ENCODE peak calls at places on chromosomes 2 and 18, in four cellular contexts. I is body of pancreas; L is stimulated activated CD4-positive, alpha-beta T cell treated with anti-CD3 and anti-CD28 coated beads, Interleukin-4, amount 100 ng/mL, for 4 hours; C is activated naive CD4-positive, alpha-beta T cell treated with Interleukin-2 at 50 U/mL for 16 hours. T is an unnamed sample.
A peak's percentile ranks its signal among the peaks of the same experiment; 100 is the strongest.

GRCh38 chr2:11248-11941 is 34.9 kb downstream of the FAM110C start:
- DNase-seq in C (peak; percentile 66), I (peak; percentile 76), L (peak; percentile 45), T (peak; percentile 88)

GRCh38 chr2:237495521-237496117 is 8.6 kb downstream of the MLPH start:
- DNase-seq in I (no peak), L (no peak), C (no peak), T (peak; percentile 59)

GRCh38 chr18:53947092-53947640 is 277.3 kb downstream of the MBD2 start:
- DNase-seq in L (no peak), C (no peak), I (no peak), T (no peak)

GRCh38 chr18:77635441-77635840 is 385.8 kb downstream of the GALR1 start:
- DNase-seq in C (no peak), L (no peak), I (peak; percentile 29), T (no peak)

GRCh38 chr2:207879536-207879935 is 109.8 kb upstream of the FZD5 start:
- DNase-seq in C (no peak), L (no peak), I (no peak), T (no peak)

GRCh38 chr2:182321096-182321495 is 105.7 kb downstream of the PDE1A start:
- DNase-seq in I (no peak), L (no peak), C (no peak), T (no peak)

GRCh38 chr18:76064998-76065397 is 430.0 kb downstream of the ZNF516 start:
- DNase-seq in C (no peak), I (no peak), L (no peak), T (no peak)

GRCh38 chr2:65053199-65053598 is 3.0 kb upstream of the CEP68 start:
- DNase-seq in C (no peak), I (peak; percentile 37), L (no peak), T (no peak)

GRCh38 chr2:9819551-9819950 is 23.7 kb upstream of the TAF1B start:
- DNase-seq in C (no peak), L (no peak), I (no peak), T (no peak)

GRCh38 chr2:10136187-10136934 is 13.8 kb downstream of the RRM2 start:
- DNase-seq in C (no peak), L (no peak), I (no peak), T (no peak)

GRCh38 chr2:120954939-120955338 is 219.3 kb downstream of the GLI2 start:
- DNase-seq in I (peak; percentile 73), L (no peak), C (no peak), T (no peak)

GRCh38 chr2:49044680-49045079 is 109.6 kb downstream of the FSHR start:
- DNase-seq in I (no peak), C (no peak), L (no peak), T (no peak)

GRCh38 chr2:211745295-211746097 is 793.1 kb downstream of the ERBB4 start:
- DNase-seq in I (peak; percentile 67), L (no peak), C (no peak), T (no peak)

GRCh38 chr2:30684996-30685395 is 122.2 kb downstream of the CAPN13 start:
- DNase-seq in L (no peak), I (no peak), C (no peak), T (no peak)

GRCh38 chr2:120397362-120397811 is 51.5 kb downstream of the INHBB start:
- DNase-seq in C (no peak), I (no peak), L (no peak), T (peak; percentile 65)

GRCh38 chr2:15782769-15783294 is 157.5 kb upstream of the MYCN start:
- DNase-seq in L (no peak), C (no peak), I (no peak), T (no peak)

GRCh38 chr2:1510184-1510583 is 96.9 kb downstream of the TPO start:
- DNase-seq in I (no peak), L (no peak), C (no peak), T (no peak)

GRCh38 chr2:207926133-207927076 is 98.9 kb downstream of the PLEKHM3 start:
- DNase-seq in I (peak; percentile 77), L (no peak), C (no peak), T (no peak)

GRCh38 chr2:207231962-207232361 is 66.2 kb upstream of the KLF7 start:
- DNase-seq in C (no peak), L (no peak), I (no peak), T (no peak)

GRCh38 chr2:119011162-119011909 is 69.3 kb downstream of the MARCO start:
- DNase-seq in I (peak; percentile 44), L (no peak), C (no peak), T (peak; percentile 84)

GRCh38 chr2:161625314-161625919 is 1.2 kb downstream of the SLC4A10 start:
- DNase-seq in I (no peak), C (peak; percentile 2), L (no peak), T (no peak)